ENCODE peak calls at places on chromosomes 4 and X, in seven cellular contexts. R, G, L, C, Z, P and S are unnamed samples.

GRCh38 chr4:143489116-143489515 is 24.4 kb upstream of the SMARCA5 start:
- DNase-seq in R (no peak), G (no peak), Z (no peak), C (no peak), P (no peak), L (no peak), S (no peak)

GRCh38 chr4:51830146-51830545 is 12.8 kb upstream of the DCUN1D4 start:
- DNase-seq in L (no peak), G (no peak), Z (no peak), R (no peak), P (no peak), C (no peak), S (no peak)

GRCh38 chr4:183469936-183470335 is 25.5 kb downstream of the CDKN2AIP start:
- DNase-seq in P (no peak), C (no peak), R (no peak), Z (no peak), L (no peak), G (peak), S (no peak)

GRCh38 chr4:119666653-119667091 is 38.1 kb upstream of the PDE5A start:
- DNase-seq in Z (no peak), L (no peak), G (no peak), C (no peak), P (no peak), R (no peak), S (no peak)

GRCh38 chr4:56613101-56613862 is 67.8 kb downstream of the HOPX start:
- DNase-seq in P (no peak), G (no peak), Z (no peak), R (no peak), L (no peak), C (no peak), S (peak)

GRCh38 chr4:85125688-85126087 is 159.2 kb upstream of the WDFY3 start:
- DNase-seq in Z (no peak), C (no peak), L (no peak), R (no peak), P (no peak), G (no peak), S (no peak)

GRCh38 chr4:47451657-47452056 is 11.8 kb downstream of the COMMD8 start:
- DNase-seq in Z (no peak), R (no peak), P (no peak), G (no peak), L (no peak), C (no peak), S (no peak)

GRCh38 chr4:52577285-52577968 is 81.7 kb downstream of the USP46 start:
- DNase-seq in Z (no peak), L (no peak), R (no peak), P (no peak), G (no peak), C (no peak), S (no peak)

DNA sequence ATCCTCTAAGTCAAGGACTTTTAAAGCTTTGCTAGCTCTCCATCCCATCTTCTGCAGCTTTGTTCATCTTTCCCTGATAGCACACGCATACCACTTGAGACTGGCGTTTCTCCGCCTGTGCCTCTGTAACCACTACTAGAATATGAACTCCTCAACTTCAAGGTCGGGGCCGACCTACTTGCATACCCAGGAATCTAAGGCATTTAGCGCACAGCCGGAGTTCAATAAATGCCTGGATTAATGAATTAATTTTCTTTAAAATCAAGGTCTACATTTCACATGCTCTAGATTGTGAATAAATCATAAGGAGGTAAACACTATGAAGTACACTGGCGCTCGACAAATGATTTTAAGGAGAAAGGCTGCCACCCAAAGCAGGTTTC is 89.3 kb downstream of the HNRNPD start:
- DNase-seq in L (no peak), R (no peak), C (no peak), P (no peak), G (no peak), Z (no peak), S (no peak)
- TF ChIP-seq YY1 in L (no peak), R (no peak), C (no peak), P (no peak), G (no peak), Z (no peak), S (no peak)

DNA sequence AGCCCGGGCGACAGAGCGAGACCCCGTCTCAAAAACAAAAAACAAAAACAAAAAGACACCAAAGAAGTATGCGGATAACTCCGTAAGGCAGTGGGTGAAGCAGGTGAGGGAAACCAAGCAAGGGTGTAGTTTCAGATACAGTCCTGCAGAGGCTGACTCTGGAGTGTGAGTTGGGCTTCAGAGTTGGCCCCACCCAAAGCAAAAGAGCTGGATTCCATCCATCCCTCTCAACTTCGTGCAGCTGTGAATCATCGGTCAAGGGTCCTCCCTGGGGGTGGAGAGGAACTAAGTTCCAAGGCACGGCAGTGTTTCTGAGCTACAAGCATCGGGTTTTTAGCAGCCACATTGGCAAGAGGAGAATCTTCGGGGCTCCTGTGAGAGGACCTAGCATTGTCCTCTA is 43.9 kb upstream of the FAM9A start:
- DNase-seq in R (no peak), C (no peak), L (peak), G (no peak), P (no peak), Z (no peak), S (no peak)
- TF ChIP-seq YY1 in R (no peak), C (no peak), L (no peak), G (no peak), P (no peak), Z (no peak), S (no peak)

GRCh38 chr4:74283614-74284013 is 24.7 kb upstream of the EPGN start:
- DNase-seq in L (no peak), P (no peak), Z (no peak), C (no peak), G (peak), R (no peak), S (no peak)
- TF ChIP-seq YY1 in L (no peak), P (no peak), Z (no peak), C (no peak), G (peak), R (no peak), S (no peak)

GRCh38 chr4:153039542-153040185 is 103.5 kb downstream of the FHDC1 start:
- DNase-seq in R (no peak), C (no peak), L (no peak), P (no peak), G (no peak), Z (no peak), S (peak)

GRCh38 chr4:153038493-153039311 is 102.6 kb downstream of the FHDC1 start:
- DNase-seq in P (no peak), R (no peak), G (no peak), L (no peak), C (no peak), Z (no peak), S (peak)

GRCh38 chr4:153034681-153035080 is 98.6 kb downstream of the FHDC1 start:
- DNase-seq in R (no peak), P (no peak), C (no peak), Z (no peak), L (no peak), G (no peak), S (no peak)

GRCh38 chr4:153040677-153041076 is 104.6 kb downstream of the FHDC1 start:
- DNase-seq in Z (no peak), P (no peak), L (no peak), G (no peak), C (no peak), R (no peak), S (no peak)

GRCh38 chr4:153036931-153037330 is 100.8 kb downstream of the FHDC1 start:
- DNase-seq in C (no peak), L (no peak), G (no peak), Z (no peak), P (no peak), R (no peak), S (no peak)
- TF ChIP-seq YY1 in C (no peak), L (no peak), G (no peak), Z (no peak), P (no peak), R (no peak), S (no peak)

GRCh38 chrX:46599051-46599560 is 25.5 kb downstream of the CHST7 start:
- DNase-seq in R (no peak), L (no peak), Z (no peak), C (no peak), P (no peak), G (no peak), S (no peak)

GRCh38 chrX:46602468-46603102 is 29.0 kb downstream of the CHST7 start:
- DNase-seq in G (no peak), P (no peak), Z (no peak), R (no peak), L (no peak), C (no peak), S (no peak)

GRCh38 chrX:46597774-46598173 is 24.2 kb downstream of the CHST7 start:
- DNase-seq in L (no peak), P (no peak), G (no peak), Z (no peak), R (no peak), C (no peak), S (no peak)

GRCh38 chrX:46597208-46597607 is 23.6 kb downstream of the CHST7 start:
- DNase-seq in G (no peak), Z (no peak), P (no peak), L (no peak), R (no peak), C (no peak), S (no peak)

GRCh38 chrX:46601283-46601682 is 27.7 kb downstream of the CHST7 start:
- DNase-seq in Z (no peak), G (no peak), P (no peak), R (no peak), L (no peak), C (peak), S (no peak)
- TF ChIP-seq YY1 in Z (no peak), G (no peak), P (no peak), R (no peak), L (no peak), C (no peak), S (no peak)

DNA sequence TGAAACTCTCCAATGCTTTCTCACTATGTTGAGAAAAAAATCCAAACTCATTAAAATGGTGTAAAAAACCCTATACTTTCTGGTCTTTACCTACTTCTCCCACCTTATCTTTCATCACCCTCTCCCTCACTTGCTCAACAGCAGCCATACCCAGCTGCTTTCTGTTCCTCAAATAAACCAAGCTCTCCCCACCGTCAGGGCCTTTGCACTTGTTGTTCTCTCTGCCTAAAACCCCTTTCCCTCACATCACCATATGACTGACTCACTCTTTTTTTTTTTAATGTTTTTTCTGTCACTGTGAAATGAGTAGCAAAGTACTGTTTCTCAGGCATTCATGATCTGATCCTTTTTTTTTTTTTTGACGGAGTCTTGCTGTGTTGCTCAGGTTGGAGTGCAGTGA is 122.3 kb upstream of the TMEM164 start:
- DNase-seq in L (no peak), P (peak), G (no peak), R (no peak), Z (no peak), C (no peak), S (peak)
- TF ChIP-seq YY1 in L (no peak), P (no peak), G (no peak), R (no peak), Z (no peak), C (no peak), S (no peak)